ENCODE peak calls at places on chromosomes 5 and 9, in eight cellular contexts. L is cardiac muscle cell; V is heart left ventricle; E is A673; G is gastrocnemius medialis; A is CD8-positive, alpha-beta T cell; C is adrenal gland; I is astrocyte. O is an unnamed sample. For H3K4me1, the result is how much of the 10 kb centered on the place peaks cover.

GRCh38 chr9:131997779-131998178 is 81.9 kb downstream of the MED27 start:
- DNase-seq in E (no peak), V (peak), G (no peak), A (no peak), I (peak), L (peak), C (peak), O (no peak)

GRCh38 chr9:87122947-87123685 is 175.8 kb upstream of the GAS1 start:
- DNase-seq in V (no peak), I (peak), G (no peak), A (no peak), C (no peak), L (peak), E (no peak), O (no peak)

GRCh38 chr9:135989722-135990467 is 28.7 kb upstream of the UBAC1 start:
- DNase-seq in A (no peak), V (no peak), L (no peak), G (no peak), C (no peak), E (peak), I (no peak), O (no peak)

GRCh38 chr9:69873401-69873950 is 52.9 kb downstream of the CFAP95 start:
- DNase-seq in E (no peak), A (no peak), G (no peak), I (no peak), L (no peak), V (no peak), C (no peak), O (no peak)

GRCh38 chr9:136232964-136233363 is 12.6 kb downstream of the QSOX2 start:
- DNase-seq in E (no peak), A (no peak), G (no peak), L (no peak), I (no peak), V (no peak), C (no peak), O (no peak)

GRCh38 chr5:41172012-41172411 is 41.3 kb downstream of the C6 start:
- DNase-seq in I (no peak), E (no peak), V (no peak), A (no peak), G (no peak), L (no peak), C (no peak), O (no peak)

GRCh38 chr9:120740135-120740534 is 25.9 kb upstream of the MEGF9 start:
- DNase-seq in I (peak), V (no peak), G (no peak), E (no peak), C (no peak), L (peak), A (no peak), O (no peak)

GRCh38 chr5:54533541-54534179 is 16.1 kb downstream of the SNX18 start:
- DNase-seq in E (no peak), V (peak), I (no peak), G (no peak), L (peak), A (no peak), C (no peak), O (no peak)

GRCh38 chr9:122127396-122127798 is 32.2 kb downstream of the NDUFA8 start:
- DNase-seq in C (no peak), I (no peak), A (no peak), E (no peak), L (no peak), G (no peak), V (no peak), O (no peak)

GRCh38 chr5:23466401-23466886 is 41.0 kb upstream of the PRDM9 start:
- DNase-seq in V (no peak), A (no peak), E (peak), L (peak), G (no peak), C (no peak), I (peak), O (no peak)

GRCh38 chr9:127926961-127927456 is 3.6 kb downstream of the PIP5KL1 start:
- DNase-seq in A (no peak), E (no peak), C (no peak), G (no peak), I (no peak), L (no peak), V (no peak), O (no peak)

GRCh38 chr9:84442712-84443111 is 102.2 kb upstream of the SLC28A3 start:
- DNase-seq in E (no peak), G (no peak), I (no peak), L (no peak), C (no peak), V (no peak), A (no peak), O (no peak)

GRCh38 chr5:112210430-112211005 is 208.6 kb downstream of the EPB41L4A start:
- DNase-seq in E (peak), I (peak), L (peak), C (peak), G (no peak), A (no peak), V (peak), O (peak)

GRCh38 chr5:72957337-72957736 is 1.5 kb downstream of the FCHO2 start:
- DNase-seq in A (no peak), E (no peak), I (no peak), C (no peak), V (no peak), G (no peak), L (no peak), O (no peak)

GRCh38 chr9:21660976-21661375 is 141.5 kb upstream of the MTAP start:
- DNase-seq in A (no peak), I (no peak), L (no peak), G (no peak), V (no peak), C (no peak), E (no peak), O (no peak)

GRCh38 chr5:112183103-112183634 is 235.9 kb downstream of the EPB41L4A start:
- DNase-seq in L (peak), C (no peak), G (no peak), E (peak), I (peak), A (no peak), V (no peak), O (no peak)

GRCh38 chr5:124960266-124960665 is 213.8 kb upstream of the ZNF608 start:
- DNase-seq in C (no peak), I (no peak), A (no peak), V (no peak), G (no peak), L (no peak), E (no peak), O (no peak)

GRCh38 chr5:4015709-4016108 is 420.1 kb downstream of the IRX1 start:
- DNase-seq in V (no peak), C (no peak), G (no peak), I (no peak), A (no peak), L (no peak), E (no peak), O (no peak)

GRCh38 chr5:170491479-170491878 is 12.3 kb upstream of the KCNIP1 start:
- DNase-seq in C (no peak), E (peak), I (peak), G (no peak), A (no peak), V (peak), L (peak), O (no peak)

GRCh38 chr9:134378901-134379338 is 52.7 kb downstream of the RXRA start:
- DNase-seq in A (no peak), V (no peak), G (peak), I (peak), C (peak), E (peak), L (peak), O (no peak)

GRCh38 chr9:127776195-127776918 is 2.1 kb downstream of the SH2D3C start:
- DNase-seq in V (peak), C (no peak), A (peak), E (peak), G (no peak), I (no peak), L (no peak), O (no peak)

GRCh38 chr9:124840300-124840833 is 12.9 kb upstream of the WDR38 start:
- DNase-seq in V (no peak), C (no peak), I (no peak), L (no peak), A (no peak), E (no peak), G (peak), O (no peak)

GRCh38 chr5:31855527-31855862 is 216.6 kb downstream of the PDZD2 start:
- DNase-seq in V (no peak), A (no peak), L (no peak), E (no peak), C (no peak), G (no peak), I (no peak), O (no peak)

GRCh38 chr5:38546691-38547146 is 9.7 kb downstream of the LIFR start:
- DNase-seq in L (no peak), E (no peak), V (no peak), G (no peak), I (no peak), C (no peak), A (no peak), O (no peak)

GRCh38 chr5:17069995-17070405 is 133.9 kb upstream of the MYO10 start:
- DNase-seq in I (peak), G (no peak), L (no peak), C (peak), E (peak), A (no peak), V (no peak), O (no peak)

GRCh38 chr5:127029513-127030258 is 672 bp downstream of the MARCHF3 start:
- DNase-seq in G (peak), C (peak), L (peak), E (peak), I (peak), A (no peak), V (peak), O (no peak)

GRCh38 chr5:68962632-68963484 is 131.0 kb upstream of the SLC30A5 start:
- DNase-seq in G (peak), E (peak), C (peak), V (peak), I (peak), A (no peak), L (peak), O (no peak)

GRCh38 chr9:30301271-30301963 is 2083.0 kb upstream of the ACO1 start:
- DNase-seq in I (no peak), A (no peak), E (no peak), G (no peak), L (peak), V (no peak), C (peak), O (no peak)

GRCh38 chr9:93301291-93301811 is 117.4 kb downstream of the WNK2 start:
- DNase-seq in E (no peak), C (no peak), A (no peak), V (no peak), G (no peak), L (no peak), I (no peak), O (no peak)

GRCh38 chr9:33187519-33188218 is 20.5 kb upstream of the B4GALT1 start:
- DNase-seq in V (peak), L (peak), A (no peak), E (no peak), I (peak), G (peak), C (no peak), O (no peak)

GRCh38 chr5:12110629-12111028 is 206.4 kb upstream of the CTNND2 start:
- DNase-seq in E (no peak), A (no peak), V (no peak), I (no peak), L (no peak), C (no peak), G (no peak), O (no peak)

GRCh38 chr5:106481375-106481774 is 1189.4 kb downstream of the EFNA5 start:
- DNase-seq in A (no peak), I (peak), V (no peak), E (peak), L (no peak), C (no peak), G (no peak), O (no peak)
- H3K4me3 ChIP-seq in A (no peak), I (no peak), V (no peak), E (no peak), L (no peak), C (no peak), G (no peak), O (no peak)

GRCh38 chr5:64680289-64680688 is 10.0 kb upstream of the SHISAL2B start:
- DNase-seq in E (peak), I (no peak), C (no peak), A (no peak), L (no peak), G (no peak), V (no peak), O (no peak)
- TF ChIP-seq CTCF in E (peak), I (no peak), C (no peak), A (no peak), L (peak), G (no peak), V (no peak), O (no peak)

GRCh38 chr5:172870261-172870806 is 36.3 kb downstream of the ERGIC1 start:
- DNase-seq in I (peak), G (no peak), A (no peak), E (no peak), V (peak), C (peak), L (peak), O (peak)
- H3K4me1 ChIP-seq in I (half or more), G (half or more), A (under half), E (under half), V (half or more), C (half or more), L (under half), O (half or more)

DNA sequence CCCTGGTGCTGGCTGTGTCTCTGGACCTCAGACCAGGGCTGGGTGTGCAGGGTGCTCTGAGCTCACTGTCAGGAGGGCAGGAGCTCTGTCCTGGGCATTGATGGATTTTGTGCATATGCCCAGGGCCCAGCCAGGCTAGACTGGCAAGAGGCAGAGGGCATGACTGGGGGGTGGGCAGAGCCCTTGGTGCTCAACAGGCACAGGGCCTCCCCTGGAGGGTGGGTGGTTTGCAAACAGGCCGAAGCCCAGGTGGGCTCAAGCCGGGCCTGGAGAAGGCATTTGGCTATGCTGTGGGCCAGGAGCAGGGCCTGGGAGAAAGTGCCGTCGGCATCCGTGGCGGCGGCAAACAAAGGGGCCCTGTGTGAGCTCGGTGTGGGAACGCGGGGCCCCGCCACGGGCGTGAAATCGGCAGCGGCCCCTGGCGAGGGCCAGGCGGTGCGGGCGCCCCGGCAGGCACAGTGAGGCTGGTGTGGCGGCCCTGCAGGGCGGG is 1.9 kb upstream of the NRARP start:
- DNase-seq in E (no peak), V (peak), A (no peak), G (no peak), I (no peak), L (no peak), C (no peak), O (no peak)
- H3K4me3 ChIP-seq in E (no peak), V (no peak), A (no peak), G (no peak), I (no peak), L (no peak), C (no peak), O (no peak)

GRCh38 chr5:2199697-2200096 is 317.0 kb upstream of the IRX4 start:
- DNase-seq in C (no peak), E (no peak), I (no peak), L (no peak), G (no peak), V (no peak), A (no peak), O (no peak)
- TF ChIP-seq CTCF in C (no peak), E (no peak), I (no peak), L (no peak), G (no peak), V (no peak), A (no peak), O (no peak)

GRCh38 chr9:130890869-130891698 is 5.5 kb downstream of the QRFP start:
- DNase-seq in L (no peak), E (no peak), I (no peak), V (no peak), A (no peak), C (no peak), G (no peak), O (no peak)

GRCh38 chr9:130893250-130894101 is 3.1 kb downstream of the QRFP start:
- DNase-seq in L (no peak), V (peak), E (no peak), G (no peak), A (no peak), I (no peak), C (peak), O (no peak)

GRCh38 chr9:130890124-130890523 is 6.5 kb downstream of the QRFP start:
- DNase-seq in E (no peak), G (no peak), C (no peak), I (no peak), L (no peak), A (no peak), V (no peak), O (no peak)

GRCh38 chr9:130892503-130893249 is 3.9 kb downstream of the QRFP start:
- DNase-seq in L (no peak), V (no peak), A (no peak), E (no peak), I (no peak), C (no peak), G (no peak), O (no peak)

DNA sequence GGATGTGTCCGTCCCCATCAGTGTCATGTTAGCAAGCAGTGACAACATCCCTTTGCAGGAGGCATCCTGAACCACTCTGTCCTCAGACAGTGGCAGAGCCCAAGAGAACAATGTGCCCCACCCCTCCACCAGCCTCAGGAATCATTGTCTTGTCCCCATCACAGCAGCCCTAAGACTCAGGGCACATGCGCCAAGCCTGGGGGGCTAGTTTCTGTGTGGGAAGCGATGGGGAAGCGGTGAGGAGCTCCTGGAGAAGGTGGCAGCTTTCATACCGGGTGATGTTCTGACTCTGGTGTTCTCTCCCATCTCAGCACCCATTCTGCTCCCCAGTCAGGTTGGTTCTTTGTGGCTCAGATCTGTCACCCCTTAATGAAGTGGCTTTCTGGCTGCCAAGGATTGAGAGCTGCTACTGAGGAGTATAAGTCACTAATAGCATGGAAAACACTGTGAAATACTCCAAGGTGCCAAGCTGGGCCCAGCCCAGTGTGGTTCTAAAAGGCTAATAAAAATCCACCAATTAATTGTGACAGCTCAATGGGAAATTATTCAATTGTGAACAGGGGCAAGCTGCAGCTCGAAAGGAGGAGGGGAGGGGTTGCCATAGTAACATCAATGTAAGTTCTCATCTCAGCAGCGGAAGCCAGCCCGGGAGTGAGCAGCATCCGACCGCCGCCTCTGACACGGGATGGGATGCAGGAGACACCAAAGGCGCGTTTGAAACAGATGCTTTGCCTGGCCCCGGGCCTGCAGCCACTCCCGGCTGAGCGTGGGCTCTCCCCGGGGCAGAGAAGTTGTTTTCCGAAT is 4.7 kb downstream of the QRFP start:
- DNase-seq in L (no peak), C (no peak), G (no peak), E (no peak), I (no peak), V (no peak), A (no peak), O (no peak)
- H3K4me1 ChIP-seq in L (under half), C (under half), G (under half), E (under half), I (under half), V (under half), A (under half), O (under half)